ENCODE peak calls at places on chromosomes 1 and 21, in ten cellular contexts. F is IMR-90, M is fibroblast of mammary gland, P is H9, V is PC-9, W is fibroblast of villous mesenchyme, S is endodermal cell, H is epithelial cell of esophagus, Y is cardiac muscle cell, C is A549. A is an unnamed sample.

GRCh38 chr1:63155437-63155836 is 166.9 kb upstream of the FOXD3 start:
- DNase-seq in P (no peak), Y (no peak), F (no peak), S (peak; percentile 49), C (no peak), V (no peak), W (no peak), H (peak; percentile 8), M (no peak), A (no peak)

GRCh38 chr1:234409328-234409727 is 36.1 kb downstream of the COA6 start:
- DNase-seq in C (no peak), M (no peak), W (peak; percentile 45), P (no peak), S (no peak), Y (no peak), F (peak; percentile 8), V (no peak), H (no peak), A (no peak)

GRCh38 chr1:206631085-206631509 is 4.2 kb upstream of the DYRK3 start:
- DNase-seq in M (peak; percentile 96), S (peak; percentile 91), Y (peak; percentile 86), P (peak; percentile 93), V (peak; percentile 31), H (peak; percentile 67), W (peak; percentile 94), C (peak; percentile 82), F (peak; percentile 93), A (no peak)

GRCh38 chr21:40049031-40049958 is 182.1 kb downstream of the PCP4 start:
- DNase-seq in W (no peak), H (peak; percentile 74), C (no peak), V (no peak), M (no peak), F (peak; percentile 11), Y (peak; percentile 19), P (no peak), S (no peak), A (no peak)

GRCh38 chr21:37237346-37237745 is 29.8 kb downstream of the VPS26C start:
- DNase-seq in Y (no peak), H (no peak), F (no peak), S (no peak), P (no peak), C (no peak), W (no peak), M (no peak), V (no peak), A (no peak)

GRCh38 chr21:42218836-42219605 is at the start of gene ABCG1:
- DNase-seq in H (peak; percentile 70), W (no peak), V (peak; percentile 31), S (peak; percentile 88), M (no peak), F (peak; percentile 13), C (peak; percentile 29), P (peak; percentile 68), Y (peak; percentile 76), A (no peak)

GRCh38 chr1:75394386-75395139 is 216.4 kb downstream of the SLC44A5 start:
- DNase-seq in S (no peak), W (no peak), Y (no peak), P (no peak), M (no peak), V (no peak), F (no peak), C (no peak), H (no peak), A (no peak)

GRCh38 chr1:54403808-54404261 is 2.4 kb downstream of the SSBP3 start:
- DNase-seq in W (peak; percentile 73), V (no peak), M (peak; percentile 80), Y (no peak), C (no peak), S (no peak), H (peak; percentile 56), P (no peak), F (peak; percentile 84), A (no peak)

GRCh38 chr1:51969038-51969705 is 21.3 kb downstream of the RAB3B start:
- DNase-seq in F (peak; percentile 98), S (no peak), W (peak; percentile 73), M (peak; percentile 95), C (peak; percentile 66), V (no peak), H (peak; percentile 63), Y (no peak), P (no peak), A (no peak)

GRCh38 chr1:116738673-116739370 is 15.4 kb upstream of the CD2 start:
- DNase-seq in S (no peak), Y (no peak), W (no peak), P (no peak), F (no peak), V (no peak), M (no peak), H (peak; percentile 78), C (no peak), A (no peak)

GRCh38 chr1:215292906-215293305 is 210.4 kb downstream of the KCNK2 start:
- DNase-seq in C (no peak), Y (no peak), S (no peak), P (no peak), H (no peak), W (no peak), V (no peak), F (no peak), M (no peak), A (no peak)

GRCh38 chr1:68795956-68796355 is 299.1 kb upstream of the DEPDC1 start:
- DNase-seq in W (no peak), C (no peak), F (no peak), M (no peak), V (no peak), H (no peak), P (no peak), S (no peak), Y (no peak), A (no peak)

GRCh38 chr1:164064501-164064900 is 494.5 kb upstream of the PBX1 start:
- DNase-seq in C (peak; percentile 4), S (no peak), W (peak; percentile 26), Y (peak; percentile 6), P (no peak), H (no peak), M (peak; percentile 47), F (no peak), V (no peak), A (no peak)

GRCh38 chr1:34366875-34367624 is 190.3 kb downstream of the C1orf94 start:
- DNase-seq in H (no peak), P (no peak), V (no peak), Y (no peak), S (no peak), M (no peak), C (no peak), F (no peak), W (no peak), A (peak; percentile 38)
- TF ChIP-seq CTCF in H (no peak), P (no peak), V (no peak), Y (no peak), S (no peak), M (no peak), C (no peak), F (no peak), W (no peak), A (no peak)

GRCh38 chr1:147493349-147493748 is 48.0 kb upstream of the BCL9 start:
- DNase-seq in M (no peak), V (no peak), F (no peak), P (no peak), W (no peak), H (no peak), Y (no peak), S (no peak), C (no peak), A (no peak)

GRCh38 chr1:147494998-147495580 is 46.2 kb upstream of the BCL9 start:
- DNase-seq in V (peak; percentile 61), C (peak; percentile 68), H (peak; percentile 77), M (peak; percentile 78), F (peak; percentile 77), S (peak; percentile 88), Y (peak; percentile 90), W (peak; percentile 79), P (peak; percentile 84), A (peak; percentile 88)

GRCh38 chr1:147492207-147492606 is 49.1 kb upstream of the BCL9 start:
- DNase-seq in V (no peak), P (no peak), F (no peak), C (no peak), W (no peak), M (no peak), Y (no peak), S (no peak), H (no peak), A (no peak)

GRCh38 chr1:147486876-147487656 is 54.2 kb upstream of the BCL9 start:
- DNase-seq in S (no peak), Y (no peak), H (no peak), V (no peak), P (no peak), F (no peak), W (no peak), C (no peak), M (no peak), A (no peak)

GRCh38 chr1:147491098-147491497 is 50.2 kb upstream of the BCL9 start:
- DNase-seq in H (no peak), W (no peak), Y (no peak), F (no peak), M (no peak), C (no peak), P (peak; percentile 38), S (peak; percentile 49), V (no peak), A (no peak)
- TF ChIP-seq CTCF in H (no peak), W (no peak), Y (no peak), F (no peak), M (no peak), C (no peak), P (peak; percentile 52), S (peak; percentile 61), V (no peak), A (no peak)

GRCh38 chr1:113963281-113963906 is 15.9 kb upstream of the OLFML3 start:
- DNase-seq in C (no peak), H (no peak), P (no peak), Y (no peak), V (no peak), S (no peak), F (peak; percentile 14), M (no peak), W (no peak), A (no peak)
- TF ChIP-seq CTCF in C (no peak), H (no peak), P (peak; percentile 26), Y (no peak), V (peak; percentile 48), S (peak; percentile 39), F (peak; percentile 25), M (peak; percentile 17), W (peak; percentile 30), A (no peak)

GRCh38 chr1:1597275-1597930 is 2.5 kb downstream of the FNDC10 start:
- DNase-seq in V (no peak), Y (peak; percentile 42), C (peak; percentile 73), H (peak; percentile 43), F (no peak), W (no peak), P (peak; percentile 77), M (no peak), S (peak; percentile 84), A (no peak)
- TF ChIP-seq CTCF in V (no peak), Y (peak; percentile 37), C (no peak), H (peak; percentile 51), F (peak; percentile 36), W (peak; percentile 48), P (peak; percentile 57), M (no peak), S (peak; percentile 74), A (peak; percentile 39)

DNA sequence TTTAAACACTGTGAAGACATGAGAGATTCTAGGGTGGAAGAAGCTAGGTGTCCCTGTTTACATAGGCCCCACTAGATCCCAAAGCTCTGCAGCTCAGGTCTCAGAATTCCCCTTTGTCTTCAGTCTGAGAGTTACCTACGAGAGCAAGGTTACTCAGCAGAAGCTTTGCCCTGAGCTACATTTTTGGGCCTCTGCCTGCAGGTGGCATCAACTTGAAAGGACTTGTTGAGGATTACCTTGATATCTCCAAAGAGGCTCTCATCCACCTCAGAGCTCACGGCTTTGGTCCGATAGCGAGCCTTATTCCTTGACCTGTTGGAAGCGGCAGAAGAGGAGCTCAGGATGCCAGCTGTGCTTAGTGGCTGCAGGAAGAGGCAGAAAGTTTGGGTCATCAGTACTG is 7.0 kb downstream of the CFAP45 start:
- DNase-seq in H (peak; percentile 78), V (no peak), F (no peak), C (no peak), S (peak; percentile 80), Y (no peak), M (no peak), P (peak; percentile 61), W (no peak), A (no peak)
- TF ChIP-seq CTCF in H (peak; percentile 53), V (peak; percentile 36), F (no peak), C (peak; percentile 40), S (peak; percentile 71), Y (no peak), M (no peak), P (peak; percentile 35), W (no peak), A (no peak)

A was measured in osteocyte.